ENCODE peak calls at places on chromosomes 1 and 21, in five cellular contexts. Y is hepatocyte, V is caudate nucleus, F is choroid plexus epithelial cell, N is neuronal stem cell. A is an unnamed sample.

GRCh38 chr1:162861101-162861500 is at the start of gene CCDC190:
- DNase-seq in Y (peak), V (no peak), F (peak), N (no peak), A (no peak)

GRCh38 chr1:210250665-210250997 is 18.0 kb downstream of the SERTAD4 start:
- DNase-seq in Y (peak), V (peak), F (no peak), N (peak), A (peak)

GRCh38 chr1:162988869-162989268 is 80.3 kb upstream of the RGS4 start:
- DNase-seq in Y (no peak), V (no peak), F (no peak), N (no peak), A (no peak)

GRCh38 chr21:25329227-25329626 is 278.1 kb downstream of the MRPL39 start:
- DNase-seq in Y (no peak), V (no peak), F (peak), N (no peak), A (no peak)

GRCh38 chr1:243483084-243483845 is 227.4 kb downstream of the SDCCAG8 start:
- DNase-seq in Y (no peak), V (no peak), F (no peak), N (peak), A (peak)

GRCh38 chr1:201713093-201713810 is 115.7 kb upstream of the IPO9 start:
- DNase-seq in Y (peak), V (peak), F (peak), N (no peak), A (no peak)

GRCh38 chr1:200075938-200076546 is 48.5 kb downstream of the NR5A2 start:
- DNase-seq in Y (peak), V (no peak), F (peak), N (no peak), A (no peak)

GRCh38 chr1:17970757-17971156 is 136.8 kb upstream of the IGSF21 start:
- DNase-seq in Y (no peak), V (no peak), F (no peak), N (no peak), A (no peak)

GRCh38 chr1:221101792-221102191 is 222.5 kb downstream of the HLX start:
- DNase-seq in Y (no peak), V (no peak), F (peak), N (no peak), A (no peak)

GRCh38 chr1:5874416-5875110 is 117.7 kb downstream of the NPHP4 start:
- DNase-seq in Y (no peak), V (no peak), F (no peak), N (no peak), A (no peak)

GRCh38 chr21:43193651-43194302 is 25.0 kb downstream of the CRYAA start:
- DNase-seq in Y (peak), V (no peak), F (peak), N (no peak), A (no peak)

GRCh38 chr1:46223472-46223943 is 20.4 kb downstream of the LURAP1 start:
- DNase-seq in Y (peak), V (peak), F (peak), N (peak), A (peak)

GRCh38 chr21:33096426-33096825 is 26.5 kb downstream of the OLIG1 start:
- DNase-seq in Y (no peak), V (no peak), F (no peak), N (no peak), A (no peak)

GRCh38 chr1:180112091-180112490 is 42.6 kb upstream of the QSOX1 start:
- DNase-seq in Y (no peak), V (no peak), F (no peak), N (no peak), A (no peak)

GRCh38 chr1:217602380-217602779 is 28.5 kb downstream of the GPATCH2 start:
- DNase-seq in Y (no peak), V (no peak), F (no peak), N (no peak), A (no peak)

GRCh38 chr1:196180847-196181593 is 427.2 kb downstream of the KCNT2 start:
- DNase-seq in Y (peak), V (no peak), F (peak), N (no peak), A (no peak)

GRCh38 chr1:100607628-100608240 is 69.8 kb downstream of the GPR88 start:
- DNase-seq in Y (no peak), V (no peak), F (no peak), N (no peak), A (no peak)

GRCh38 chr1:231338270-231339128 is at the start of gene SPRTN:
- DNase-seq in Y (no peak), V (no peak), F (peak), N (no peak), A (no peak)

GRCh38 chr1:57860931-57861600 is 437.2 kb upstream of the DAB1 start:
- DNase-seq in Y (peak), V (no peak), F (no peak), N (no peak), A (no peak)

GRCh38 chr1:15899266-15899665 is 51.8 kb downstream of the SPEN start:
- DNase-seq in Y (no peak), V (no peak), F (no peak), N (no peak), A (no peak)

GRCh38 chr1:161849518-161849917 is 83.4 kb downstream of the ATF6 start:
- DNase-seq in Y (no peak), V (no peak), F (no peak), N (no peak), A (no peak)

GRCh38 chr1:222084996-222085395 is 343.1 kb upstream of the DUSP10 start:
- DNase-seq in Y (no peak), V (no peak), F (no peak), N (no peak), A (no peak)

GRCh38 chr1:106637566-106637965 is 418.9 kb upstream of the PRMT6 start:
- DNase-seq in Y (no peak), V (no peak), F (no peak), N (no peak), A (no peak)

A was measured in ecto neural progenitor cell.